ENCODE peak calls at places on chromosomes 1 and 21, in nine cellular contexts. A, P, X, Z, Q, L, M, J and G are unnamed samples.

GRCh38 chr21:16742116-16742515 is 770.7 kb upstream of the CXADR start:
- DNase-seq in A (no peak), P (no peak), X (no peak), Z (no peak), Q (no peak), L (no peak), M (peak; percentile 78), J (no peak), G (no peak)

GRCh38 chr1:195584870-195585624 is 1023.2 kb downstream of the KCNT2 start:
- DNase-seq in A (no peak), P (no peak), X (peak; percentile 18), Z (no peak), Q (no peak), L (no peak), M (no peak), J (no peak), G (no peak)

GRCh38 chr1:113652773-113653172 is 106.5 kb downstream of the PHTF1 start:
- DNase-seq in A (no peak), P (no peak), X (no peak), Z (no peak), Q (no peak), L (no peak), M (no peak), J (no peak), G (no peak)

GRCh38 chr1:29629401-29629800 is 393.1 kb downstream of the PTPRU start:
- DNase-seq in A (no peak), P (no peak), X (no peak), Z (no peak), Q (no peak), L (no peak), M (no peak), J (no peak), G (no peak)

GRCh38 chr1:228172591-228173527 is 7.3 kb downstream of the IBA57 start:
- DNase-seq in A (no peak), P (no peak), X (no peak), Z (no peak), Q (no peak), L (no peak), M (peak; percentile 60), J (no peak), G (no peak)

GRCh38 chr1:212062832-212063438 is 27.4 kb downstream of the DTL start:
- DNase-seq in A (no peak), P (no peak), X (peak; percentile 27), Z (no peak), Q (no peak), L (no peak), M (no peak), J (peak; percentile 17), G (peak; percentile 56)

GRCh38 chr1:31153423-31153822 is 86.3 kb downstream of the NKAIN1 start:
- DNase-seq in A (no peak), P (no peak), X (no peak), Z (no peak), Q (no peak), L (no peak), M (no peak), J (no peak), G (no peak)

GRCh38 chr1:54581621-54582035 is 33.6 kb downstream of the ACOT11 start:
- DNase-seq in A (no peak), P (no peak), X (peak; percentile 85), Z (no peak), Q (no peak), L (no peak), M (peak; percentile 98), J (peak; percentile 80), G (peak; percentile 14)

GRCh38 chr1:21508580-21509350 is 458 bp upstream of the ALPL start:
- DNase-seq in A (peak; percentile 85), P (peak; percentile 36), X (no peak), Z (peak; percentile 43), Q (peak; percentile 31), L (no peak), M (no peak), J (no peak), G (no peak)

GRCh38 chr1:210001751-210002150 is 63.7 kb downstream of the SYT14 start:
- DNase-seq in A (no peak), P (no peak), X (no peak), Z (no peak), Q (no peak), L (no peak), M (no peak), J (no peak), G (no peak)

GRCh38 chr1:244154882-244155531 is 103.9 kb downstream of the ZBTB18 start:
- DNase-seq in A (no peak), P (no peak), X (no peak), Z (no peak), Q (no peak), L (no peak), M (peak; percentile 81), J (no peak), G (peak; percentile 93)

GRCh38 chr1:168498159-168498609 is 45.6 kb downstream of the XCL2 start:
- DNase-seq in A (no peak), P (no peak), X (no peak), Z (no peak), Q (no peak), L (no peak), M (peak; percentile 72), J (no peak), G (no peak)

GRCh38 chr1:178684111-178684510 is 40.9 kb upstream of the RALGPS2 start:
- DNase-seq in A (no peak), P (no peak), X (peak; percentile 47), Z (no peak), Q (no peak), L (no peak), M (no peak), J (no peak), G (no peak)

GRCh38 chr1:19029191-19030085 is 73.0 kb upstream of the IFFO2 start:
- DNase-seq in A (no peak), P (no peak), X (no peak), Z (no peak), Q (no peak), L (no peak), M (no peak), J (no peak), G (no peak)

GRCh38 chr1:49346767-49347349 is 570.2 kb upstream of the BEND5 start:
- DNase-seq in A (no peak), P (no peak), X (no peak), Z (no peak), Q (no peak), L (no peak), M (no peak), J (no peak), G (no peak)

GRCh38 chr1:15755643-15756040 is 3.0 kb upstream of the FBLIM1 start:
- DNase-seq in A (no peak), P (no peak), X (no peak), Z (no peak), Q (no peak), L (no peak), M (no peak), J (no peak), G (no peak)